ENCODE peak calls at places on chromosomes 11 and 22, in seven cellular contexts. A is CD4-positive, CD25-positive, alpha-beta regulatory T cell; W is lower lobe of right lung; R is tibial artery; E is AG10803; K is CD4-positive, alpha-beta memory T cell; H is upper lobe of right lung. B is an unnamed sample.
A peak's percentile ranks its signal among the peaks of the same experiment; 100 is the strongest.

GRCh38 chr11:73652856-73653559 is 6.6 kb downstream of the PLEKHB1 start:
- DNase-seq in A (no peak), W (no peak), R (no peak), E (no peak), K (no peak), H (peak; percentile 13), B (no peak)

GRCh38 chr22:23777776-23778575 is 5.3 kb downstream of the MMP11 start:
- DNase-seq in A (no peak), W (no peak), R (peak; percentile 52), E (no peak), K (no peak), H (no peak), B (no peak)

GRCh38 chr11:19597194-19597593 is 115.4 kb upstream of the NAV2 start:
- DNase-seq in A (no peak), W (no peak), R (no peak), E (peak; percentile 76), K (no peak), H (no peak), B (no peak)

GRCh38 chr22:37906364-37907008 is 389 bp downstream of the MICALL1 start:
- DNase-seq in A (peak; percentile 33), W (no peak), R (no peak), E (no peak), K (peak; percentile 19), H (no peak), B (no peak)

GRCh38 chr22:11629661-11630385 is 3898.2 kb upstream of the OR11H1 start:
- DNase-seq in A (no peak), W (no peak), R (no peak), E (no peak), K (no peak), H (peak; percentile 66), B (no peak)

GRCh38 chr11:84719935-84720577 is 907.1 kb downstream of the DLG2 start:
- DNase-seq in A (no peak), W (peak; percentile 31), R (no peak), E (no peak), K (no peak), H (no peak), B (peak; percentile 44)

GRCh38 chr11:15819679-15820286 is 536.6 kb downstream of the SOX6 start:
- DNase-seq in A (no peak), W (peak; percentile 82), R (peak; percentile 60), E (peak; percentile 54), K (peak; percentile 6), H (peak; percentile 87), B (peak; percentile 79)

GRCh38 chr22:19634206-19634536 is 80.1 kb upstream of the SEPTIN5 start:
- DNase-seq in A (no peak), W (no peak), R (no peak), E (no peak), K (no peak), H (no peak), B (no peak)

GRCh38 chr11:113871331-113871730 is 4.0 kb downstream of the USP28 start:
- DNase-seq in A (no peak), W (no peak), R (no peak), E (no peak), K (no peak), H (no peak), B (no peak)

GRCh38 chr22:35418088-35418487 is 18.1 kb downstream of the MCM5 start:
- DNase-seq in A (no peak), W (no peak), R (no peak), E (peak; percentile 42), K (no peak), H (no peak), B (no peak)

GRCh38 chr11:82858556-82859091 is 41.6 kb downstream of the PRCP start:
- DNase-seq in A (no peak), W (no peak), R (no peak), E (peak; percentile 81), K (no peak), H (no peak), B (no peak)

GRCh38 chr11:96147186-96147585 is 195.8 kb downstream of the MAML2 start:
- DNase-seq in A (no peak), W (no peak), R (no peak), E (no peak), K (no peak), H (no peak), B (no peak)

GRCh38 chr11:66870131-66870530 is 13.3 kb downstream of the LRFN4 start:
- DNase-seq in A (no peak), W (no peak), R (no peak), E (no peak), K (no peak), H (no peak), B (no peak)

GRCh38 chr11:125165664-125166346 is 1.3 kb downstream of the PKNOX2 start:
- DNase-seq in A (no peak), W (no peak), R (no peak), E (no peak), K (no peak), H (no peak), B (no peak)

GRCh38 chr11:64334764-64335741 is 5.0 kb upstream of the CCDC88B start:
- DNase-seq in A (no peak), W (peak; percentile 79), R (no peak), E (peak; percentile 94), K (no peak), H (peak; percentile 85), B (no peak)

GRCh38 chr11:120894207-120894989 is 129.5 kb upstream of the TBCEL start:
- DNase-seq in A (no peak), W (no peak), R (no peak), E (no peak), K (no peak), H (no peak), B (no peak)

GRCh38 chr11:67349457-67349856 is 3.9 kb downstream of the POLD4 start:
- DNase-seq in A (no peak), W (no peak), R (no peak), E (no peak), K (no peak), H (no peak), B (no peak)

GRCh38 chr11:62104816-62105610 is 18.8 kb upstream of the INCENP start:
- DNase-seq in A (no peak), W (no peak), R (no peak), E (peak; percentile 86), K (peak; percentile 9), H (no peak), B (no peak)

GRCh38 chr11:46347637-46348311 is 511 bp downstream of the DGKZ start:
- DNase-seq in A (no peak), W (no peak), R (no peak), E (no peak), K (no peak), H (no peak), B (peak; percentile 84)

GRCh38 chr22:45208993-45209838 is 31.5 kb downstream of the KIAA0930 start:
- DNase-seq in A (no peak), W (no peak), R (peak; percentile 61), E (peak; percentile 80), K (peak; percentile 10), H (no peak), B (peak; percentile 79)
- H3K4me3 ChIP-seq in A (no peak overlapping the region), W (no peak overlapping the region), R (no peak overlapping the region), E (no peak overlapping the region), K (no peak overlapping the region), H (no peak overlapping the region), B (no peak overlapping the region)

DNA sequence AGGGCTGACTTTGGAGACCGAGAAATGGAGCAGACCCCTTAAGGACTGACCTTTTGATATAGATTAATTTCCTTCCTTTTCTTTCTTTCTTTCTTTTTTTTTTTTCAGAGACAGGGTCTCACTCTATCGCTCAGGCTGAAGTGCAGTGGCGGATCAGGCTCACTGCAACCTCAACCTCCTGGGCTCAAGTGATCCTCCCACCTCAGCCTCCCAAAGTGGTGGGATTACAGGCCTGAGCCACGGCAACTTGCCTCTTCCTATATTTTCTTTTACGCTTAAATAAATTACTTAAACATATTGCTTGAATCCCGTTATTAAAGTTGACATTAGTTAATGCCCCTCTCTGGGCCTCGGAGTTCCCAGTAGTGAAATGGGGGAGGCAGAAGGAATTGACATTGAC is 350 bp upstream of the KCTD14 start:
- DNase-seq in A (no peak), W (no peak), R (no peak), E (no peak), K (no peak), H (no peak), B (no peak)
- H3K4me3 ChIP-seq in A (no peak overlapping the region), W (peak overlapping the region; percentile 56), R (peak overlapping the region; percentile 48), E (no peak overlapping the region), K (no peak overlapping the region), H (peak overlapping the region; percentile 58), B (no peak overlapping the region)

GRCh38 chr11:43943931-43944751 is 1.7 kb downstream of the C11orf96 start:
- DNase-seq in A (no peak), W (peak; percentile 53), R (no peak), E (no peak), K (no peak), H (peak; percentile 71), B (no peak)

GRCh38 chr11:43942651-43943356 is 367 bp downstream of the C11orf96 start:
- DNase-seq in A (no peak), W (peak; percentile 52), R (no peak), E (no peak), K (peak; percentile 12), H (peak; percentile 68), B (peak; percentile 80)

GRCh38 chr11:43947003-43947500 is 4.6 kb downstream of the C11orf96 start:
- DNase-seq in A (no peak), W (no peak), R (peak; percentile 70), E (peak; percentile 49), K (no peak), H (no peak), B (peak; percentile 86)

GRCh38 chr11:43943357-43943930 is 1.0 kb downstream of the C11orf96 start:
- DNase-seq in A (no peak), W (no peak), R (no peak), E (no peak), K (no peak), H (no peak), B (peak; percentile 48)

DNA sequence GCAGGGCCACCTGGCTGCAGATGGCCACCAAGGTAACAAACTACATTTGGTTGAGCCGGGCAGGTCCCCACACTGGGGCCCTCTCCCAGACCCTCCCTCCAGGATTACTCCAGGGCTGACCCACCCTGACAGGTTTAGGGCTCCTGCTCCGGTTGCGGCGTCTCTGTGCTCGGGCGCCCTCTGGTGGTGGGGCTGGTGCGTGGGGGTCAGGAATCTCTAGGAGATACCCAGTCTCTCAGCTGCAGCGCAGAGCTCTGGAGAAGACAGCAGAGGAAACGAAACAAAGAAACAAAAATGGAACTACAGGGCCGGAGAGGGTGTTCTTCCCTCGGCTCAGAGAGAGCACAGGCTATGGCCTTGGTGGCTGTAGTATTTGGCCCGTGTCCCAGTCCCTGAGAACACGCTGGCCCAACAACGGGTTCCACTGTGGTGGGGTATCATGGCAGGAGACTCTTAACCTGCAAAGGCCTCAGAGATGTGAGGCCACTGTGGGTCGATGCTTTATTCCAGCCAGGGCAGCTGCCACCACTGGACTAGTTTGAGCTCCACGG is 2.4 kb downstream of the C11orf96 start:
- DNase-seq in A (peak; percentile 15), W (peak; percentile 83), R (peak; percentile 80), E (no peak), K (peak; percentile 40), H (peak; percentile 92), B (peak; percentile 95)
- H3K4me3 ChIP-seq in A (no peak overlapping the region), W (peak overlapping the region; percentile 69), R (peak overlapping the region; percentile 94), E (no peak overlapping the region), K (no peak overlapping the region), H (peak overlapping the region; percentile 64), B (peak overlapping the region; percentile 35)

DNA sequence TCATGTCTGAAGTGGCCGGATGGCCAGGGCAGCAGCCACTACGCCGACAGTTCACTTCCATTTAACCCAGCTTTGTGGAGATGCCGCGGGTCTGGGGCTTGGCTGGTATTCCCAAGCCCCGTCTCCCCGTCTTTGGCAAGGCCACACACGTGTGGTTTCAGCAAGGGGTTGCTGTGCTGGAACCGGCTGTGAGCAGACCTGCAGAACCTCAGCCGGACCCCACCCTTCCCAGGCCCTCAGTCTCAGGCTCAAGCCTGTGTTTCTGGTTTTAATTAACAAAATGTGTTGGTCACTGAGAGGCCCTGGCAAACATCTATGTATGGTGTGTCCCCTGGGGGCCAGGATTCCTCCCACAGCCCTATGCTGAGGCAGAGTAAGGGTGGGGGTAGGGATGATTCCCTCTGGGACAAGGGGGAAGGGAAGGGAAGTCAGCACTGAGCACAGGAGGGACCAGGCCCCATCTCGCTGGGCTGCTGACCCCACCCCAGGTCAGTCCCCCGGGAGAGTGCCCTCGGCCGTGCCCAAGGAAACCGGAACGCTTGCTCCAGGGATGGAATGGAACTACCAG is 9.3 kb downstream of the OSBPL5 start:
- DNase-seq in A (no peak), W (peak; percentile 37), R (peak; percentile 21), E (peak; percentile 82), K (no peak), H (peak; percentile 44), B (peak; percentile 75)
- H3K4me3 ChIP-seq in A (no peak overlapping the region), W (no peak overlapping the region), R (peak overlapping the region; percentile 44), E (peak overlapping the region; percentile 45), K (no peak overlapping the region), H (no peak overlapping the region), B (no peak overlapping the region)

B was measured in aorta.